ENCODE peak calls at places on chromosomes 12 and 14, in seven cellular contexts. Z, Y, P, H, I, N and T are unnamed samples.

GRCh38 chr12:1838223-1838993 is 18.0 kb downstream of the LRTM2 start:
- DNase-seq in Z (no peak), Y (no peak), P (no peak), H (no peak), I (no peak), N (no peak), T (no peak)

GRCh38 chr12:48997719-48998496 is 1.3 kb downstream of the DDN start:
- DNase-seq in Z (peak), Y (no peak), P (no peak), H (no peak), I (no peak), N (no peak), T (no peak)

GRCh38 chr12:55797068-55797467 is 20.5 kb downstream of the SARNP start:
- DNase-seq in Z (no peak), Y (peak), P (no peak), H (peak), I (peak), N (no peak), T (no peak)

GRCh38 chr12:88571543-88571942 is 8.7 kb downstream of the KITLG start:
- DNase-seq in Z (no peak), Y (no peak), P (no peak), H (peak), I (no peak), N (no peak), T (no peak)

GRCh38 chr12:118402251-118402650 is 25.9 kb downstream of the SUDS3 start:
- DNase-seq in Z (no peak), Y (no peak), P (no peak), H (peak), I (peak), N (no peak), T (no peak)

GRCh38 chr12:78863482-78864427 is 819 bp upstream of the SYT1 start:
- DNase-seq in Z (peak), Y (no peak), P (peak), H (peak), I (peak), N (peak), T (peak)

GRCh38 chr14:28831126-28831525 is 64.5 kb downstream of the FOXG1 start:
- DNase-seq in Z (no peak), Y (no peak), P (no peak), H (no peak), I (no peak), N (no peak), T (no peak)

GRCh38 chr12:31887109-31887811 is 72.0 kb upstream of the RESF1 start:
- DNase-seq in Z (peak), Y (no peak), P (no peak), H (no peak), I (no peak), N (no peak), T (no peak)

GRCh38 chr14:98926802-98927201 is 345.2 kb downstream of the BCL11B start:
- DNase-seq in Z (no peak), Y (no peak), P (no peak), H (no peak), I (peak), N (no peak), T (no peak)

GRCh38 chr12:63208956-63209355 is 58.0 kb upstream of the AVPR1A start:
- DNase-seq in Z (no peak), Y (no peak), P (no peak), H (peak), I (no peak), N (no peak), T (no peak)

GRCh38 chr12:46107591-46107990 is 117.2 kb upstream of the SCAF11 start:
- DNase-seq in Z (no peak), Y (no peak), P (no peak), H (no peak), I (no peak), N (no peak), T (no peak)

GRCh38 chr14:99976021-99976420 is 89.2 kb upstream of the EVL start:
- DNase-seq in Z (no peak), Y (no peak), P (no peak), H (no peak), I (no peak), N (no peak), T (no peak)

GRCh38 chr12:54861927-54862326 is 7.6 kb downstream of the MUCL1 start:
- DNase-seq in Z (no peak), Y (no peak), P (no peak), H (no peak), I (no peak), N (no peak), T (no peak)

GRCh38 chr14:55884819-55885218 is 233.4 kb upstream of the PELI2 start:
- DNase-seq in Z (no peak), Y (no peak), P (no peak), H (peak), I (no peak), N (no peak), T (no peak)

GRCh38 chr12:18861287-18861858 is 123.5 kb downstream of the CAPZA3 start:
- DNase-seq in Z (no peak), Y (peak), P (peak), H (peak), I (peak), N (no peak), T (no peak)

GRCh38 chr12:5945071-5946008 is at the start of gene ANO2:
- DNase-seq in Z (no peak), Y (no peak), P (no peak), H (peak), I (no peak), N (no peak), T (no peak)

GRCh38 chr12:54229624-54230212 is 40.9 kb upstream of the SMUG1 start:
- DNase-seq in Z (no peak), Y (no peak), P (peak), H (peak), I (peak), N (no peak), T (no peak)

GRCh38 chr14:101005447-101005846 is 101.9 kb upstream of the RTL1 start:
- DNase-seq in Z (no peak), Y (peak), P (no peak), H (no peak), I (no peak), N (peak), T (no peak)

GRCh38 chr12:125683748-125684381 is 618.6 kb downstream of the AACS start:
- DNase-seq in Z (no peak), Y (no peak), P (no peak), H (no peak), I (no peak), N (peak), T (no peak)

GRCh38 chr12:14970467-14970866 is 2.4 kb upstream of the PDE6H start:
- DNase-seq in Z (no peak), Y (no peak), P (no peak), H (no peak), I (peak), N (no peak), T (no peak)

GRCh38 chr14:20387577-20387976 is 25.7 kb downstream of the TEP1 start:
- DNase-seq in Z (peak), Y (peak), P (no peak), H (no peak), I (no peak), N (no peak), T (no peak)